ENCODE peak calls at places on chromosomes 2 and 18, in five cellular contexts. One of them, this sample, is unnamed.

GRCh38 chr18:53283708-53284107 is 940.8 kb downstream of the MBD2 start:
- DNase-seq in GM12878: no peak
- DNase-seq in A549: no peak
- DNase-seq in IMR-90: no peak
- DNase-seq in ovary: no peak
- DNase-seq in this sample: no peak

GRCh38 chr18:2914185-2914584 is 67.4 kb downstream of the EMILIN2 start:
- DNase-seq in GM12878: no peak
- DNase-seq in A549: no peak
- DNase-seq in IMR-90: no peak
- DNase-seq in ovary: peak
- DNase-seq in this sample: no peak

GRCh38 chr2:176471949-176472348 is 202.7 kb downstream of the MTX2 start:
- DNase-seq in GM12878: no peak
- DNase-seq in A549: no peak
- DNase-seq in IMR-90: no peak
- DNase-seq in ovary: no peak
- DNase-seq in this sample: no peak

GRCh38 chr2:173462908-173463840 is 108.5 kb downstream of the CDCA7 start:
- DNase-seq in GM12878: no peak
- DNase-seq in A549: no peak
- DNase-seq in IMR-90: no peak
- DNase-seq in ovary: no peak
- DNase-seq in this sample: no peak

GRCh38 chr2:18066894-18067293 is 188.4 kb downstream of the KCNS3 start:
- DNase-seq in GM12878: no peak
- DNase-seq in A549: no peak
- DNase-seq in IMR-90: no peak
- DNase-seq in ovary: no peak
- DNase-seq in this sample: no peak

GRCh38 chr18:13436596-13436995 is 218.0 kb downstream of the LDLRAD4 start:
- DNase-seq in GM12878: no peak
- DNase-seq in A549: no peak
- DNase-seq in IMR-90: no peak
- DNase-seq in ovary: no peak
- DNase-seq in this sample: no peak

GRCh38 chr2:72555943-72556342 is 269.9 kb downstream of the EXOC6B start:
- DNase-seq in GM12878: no peak
- DNase-seq in A549: no peak
- DNase-seq in IMR-90: no peak
- DNase-seq in ovary: no peak
- DNase-seq in this sample: no peak

GRCh38 chr2:72674982-72675915 is 150.6 kb downstream of the EXOC6B start:
- DNase-seq in GM12878: no peak
- DNase-seq in A549: no peak
- DNase-seq in IMR-90: no peak
- DNase-seq in ovary: no peak
- DNase-seq in this sample: no peak

GRCh38 chr2:203720011-203720410 is 13.6 kb downstream of the CD28 start:
- DNase-seq in GM12878: no peak
- DNase-seq in A549: no peak
- DNase-seq in IMR-90: no peak
- DNase-seq in ovary: no peak
- DNase-seq in this sample: no peak

GRCh38 chr18:48345596-48345995 is 63.6 kb downstream of the ZBTB7C start:
- DNase-seq in GM12878: no peak
- DNase-seq in A549: peak
- DNase-seq in IMR-90: peak
- DNase-seq in ovary: no peak
- DNase-seq in this sample: no peak

GRCh38 chr2:136065907-136066306 is 52.0 kb downstream of the CXCR4 start:
- DNase-seq in GM12878: no peak
- DNase-seq in A549: no peak
- DNase-seq in IMR-90: no peak
- DNase-seq in ovary: no peak
- DNase-seq in this sample: no peak

GRCh38 chr2:112155331-112156151 is 17.4 kb downstream of the FBLN7 start:
- DNase-seq in GM12878: no peak
- DNase-seq in A549: no peak
- DNase-seq in IMR-90: no peak
- DNase-seq in ovary: no peak
- DNase-seq in this sample: no peak

GRCh38 chr18:56286775-56287174 is 351.6 kb downstream of the TXNL1 start:
- DNase-seq in GM12878: no peak
- DNase-seq in A549: no peak
- DNase-seq in IMR-90: peak
- DNase-seq in ovary: no peak
- DNase-seq in this sample: no peak

DNA sequence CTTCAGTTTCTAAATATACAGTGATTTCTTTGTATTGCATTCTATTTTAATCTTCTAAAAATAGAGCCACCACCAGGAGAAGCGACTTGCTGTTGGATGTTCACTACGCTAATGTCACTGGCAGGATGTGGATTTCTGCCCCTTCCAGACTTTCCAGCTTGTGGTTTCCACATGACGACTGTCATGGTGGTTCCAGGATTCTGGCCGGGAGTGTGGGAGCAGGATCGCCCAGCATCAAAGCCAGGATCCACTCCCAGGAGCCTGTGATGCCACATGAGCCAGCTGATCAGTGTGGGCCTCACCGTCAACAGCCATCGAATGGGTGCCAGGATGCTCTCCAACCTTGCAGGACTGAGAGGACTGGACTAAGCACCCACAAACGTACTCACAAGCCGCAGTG is 148.8 kb downstream of the HDAC4 start:
- DNase-seq in GM12878: no peak
- DNase-seq in A549: no peak
- DNase-seq in IMR-90: no peak
- DNase-seq in ovary: no peak
- DNase-seq in this sample: no peak
- TF ChIP-seq POLR2A in GM12878: no peak
- TF ChIP-seq POLR2A in A549: no peak
- TF ChIP-seq POLR2A in IMR-90: no peak
- TF ChIP-seq POLR2A in ovary: no peak
- TF ChIP-seq POLR2A in this sample: no peak

DNA sequence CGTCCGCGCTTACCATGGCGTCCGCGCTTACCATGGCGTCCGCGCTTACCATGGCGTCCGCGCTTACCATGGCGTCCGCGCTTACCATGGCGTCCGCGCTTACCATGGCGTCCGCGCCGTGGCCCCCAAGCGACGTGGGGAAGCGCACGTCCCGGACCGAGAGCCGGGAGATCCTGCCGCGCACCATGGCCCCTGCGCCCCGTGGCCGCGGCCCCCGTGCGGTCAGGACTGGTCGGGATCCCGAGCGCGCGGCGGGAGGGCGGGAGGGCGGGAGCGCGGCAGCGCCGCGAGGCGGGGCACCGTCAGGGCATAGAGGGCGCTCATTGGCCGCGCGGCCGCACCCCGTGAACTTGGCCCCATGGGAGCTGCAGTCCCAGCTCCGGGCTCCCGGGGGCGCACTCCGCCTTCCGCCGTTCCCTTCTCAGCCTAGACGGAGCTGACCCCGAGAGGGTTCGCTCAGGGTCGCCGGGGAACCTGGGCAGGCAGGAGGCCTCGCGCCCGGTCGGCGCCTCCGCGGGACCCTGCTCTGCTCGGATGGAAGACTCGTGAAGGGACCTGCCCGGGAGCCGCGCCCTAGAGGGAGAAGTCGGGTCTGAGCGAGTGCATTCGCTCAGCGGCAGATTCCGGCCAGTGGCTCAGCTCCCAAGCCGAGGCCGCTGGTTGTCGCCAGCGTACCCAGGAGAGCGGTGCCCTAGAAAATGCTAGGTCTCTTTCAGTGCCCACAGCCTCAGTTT is at the start of gene ENOSF1:
- DNase-seq in GM12878: no peak
- DNase-seq in A549: peak
- DNase-seq in IMR-90: peak
- DNase-seq in ovary: peak
- DNase-seq in this sample: peak
- TF ChIP-seq POLR2A in GM12878: peak
- TF ChIP-seq POLR2A in A549: peak
- TF ChIP-seq POLR2A in IMR-90: no peak
- TF ChIP-seq POLR2A in ovary: peak
- TF ChIP-seq POLR2A in this sample: peak

GRCh38 chr2:71068218-71069035 is at the start of gene NAGK:
- DNase-seq in GM12878: peak
- DNase-seq in A549: peak
- DNase-seq in IMR-90: peak
- DNase-seq in ovary: peak
- DNase-seq in this sample: peak
- TF ChIP-seq POLR2A in GM12878: peak
- TF ChIP-seq POLR2A in A549: peak
- TF ChIP-seq POLR2A in IMR-90: peak
- TF ChIP-seq POLR2A in ovary: peak
- TF ChIP-seq POLR2A in this sample: peak

DNA sequence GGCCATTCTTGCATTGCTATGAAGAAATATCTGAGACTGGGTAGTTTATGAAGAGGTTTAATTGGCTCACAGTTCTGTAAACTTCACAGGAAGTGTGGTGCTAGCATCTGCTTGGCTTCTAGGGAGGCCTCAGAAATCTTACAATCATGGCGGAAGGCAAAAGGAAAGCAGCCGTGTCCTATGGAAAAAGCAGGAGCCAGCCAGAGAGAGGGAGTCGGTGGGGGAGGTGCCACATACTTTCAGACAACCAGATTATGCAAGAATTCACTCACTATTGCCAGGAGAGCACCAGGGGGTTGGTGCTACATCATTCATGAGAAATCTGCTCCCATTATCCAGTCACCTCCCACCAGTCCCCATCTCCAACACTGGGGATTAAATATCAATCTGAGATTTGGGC is 64.1 kb downstream of the CPS1 start:
- DNase-seq in GM12878: no peak
- DNase-seq in A549: no peak
- DNase-seq in IMR-90: no peak
- DNase-seq in ovary: no peak
- DNase-seq in this sample: no peak
- TF ChIP-seq POLR2A in GM12878: no peak
- TF ChIP-seq POLR2A in A549: no peak
- TF ChIP-seq POLR2A in IMR-90: no peak
- TF ChIP-seq POLR2A in ovary: no peak
- TF ChIP-seq POLR2A in this sample: no peak